ENCODE peak calls at places on chromosomes 16 and 17, in eight cellular contexts. One of them, this sample, is unnamed.

GRCh38 chr17:41539071-41539492 is 11.0 kb upstream of the KRT19 start:
- DNase-seq in A549: no peak
- DNase-seq in NCI-H460: no peak
- DNase-seq in mucosa of gallbladder: no peak
- DNase-seq in amniotic stem cell: no peak
- DNase-seq in fibroblast of mammary gland: no peak
- DNase-seq in neuronal stem cell: no peak
- DNase-seq in lower leg skin: no peak
- DNase-seq in this sample: no peak

GRCh38 chr17:3771140-3771539 is 29.8 kb downstream of the ITGAE start:
- DNase-seq in A549: no peak
- DNase-seq in NCI-H460: no peak
- DNase-seq in mucosa of gallbladder: no peak
- DNase-seq in amniotic stem cell: no peak
- DNase-seq in fibroblast of mammary gland: no peak
- DNase-seq in neuronal stem cell: no peak
- DNase-seq in lower leg skin: no peak
- DNase-seq in this sample: no peak

GRCh38 chr17:50662632-50663225 is 28.0 kb downstream of the ABCC3 start:
- DNase-seq in A549: no peak
- DNase-seq in NCI-H460: no peak
- DNase-seq in mucosa of gallbladder: no peak
- DNase-seq in amniotic stem cell: no peak
- DNase-seq in fibroblast of mammary gland: no peak
- DNase-seq in neuronal stem cell: no peak
- DNase-seq in lower leg skin: no peak
- DNase-seq in this sample: no peak

GRCh38 chr17:336110-337021 is 16.2 kb downstream of the RPH3AL start:
- DNase-seq in A549: no peak
- DNase-seq in NCI-H460: no peak
- DNase-seq in mucosa of gallbladder: peak; percentile 46
- DNase-seq in amniotic stem cell: no peak
- DNase-seq in fibroblast of mammary gland: no peak
- DNase-seq in neuronal stem cell: no peak
- DNase-seq in lower leg skin: peak; percentile 51
- DNase-seq in this sample: no peak

GRCh38 chr17:50675627-50676026 is 32.1 kb downstream of the ANKRD40 start:
- DNase-seq in A549: no peak
- DNase-seq in NCI-H460: no peak
- DNase-seq in mucosa of gallbladder: peak; percentile 54
- DNase-seq in amniotic stem cell: no peak
- DNase-seq in fibroblast of mammary gland: no peak
- DNase-seq in neuronal stem cell: no peak
- DNase-seq in lower leg skin: no peak
- DNase-seq in this sample: no peak

GRCh38 chr16:88306860-88307545 is 75.8 kb upstream of the ZNF469 start:
- DNase-seq in A549: no peak
- DNase-seq in NCI-H460: no peak
- DNase-seq in mucosa of gallbladder: peak; percentile 33
- DNase-seq in amniotic stem cell: peak; percentile 82
- DNase-seq in fibroblast of mammary gland: peak; percentile 98
- DNase-seq in neuronal stem cell: no peak
- DNase-seq in lower leg skin: no peak
- DNase-seq in this sample: peak; percentile 96

GRCh38 chr17:79183221-79184158 is 108.9 kb downstream of the ENGASE start:
- DNase-seq in A549: peak; percentile 85
- DNase-seq in NCI-H460: no peak
- DNase-seq in mucosa of gallbladder: no peak
- DNase-seq in amniotic stem cell: no peak
- DNase-seq in fibroblast of mammary gland: no peak
- DNase-seq in neuronal stem cell: peak; percentile 73
- DNase-seq in lower leg skin: no peak
- DNase-seq in this sample: no peak

GRCh38 chr16:84617068-84617630 is 729 bp downstream of the COTL1 start:
- DNase-seq in A549: no peak
- DNase-seq in NCI-H460: no peak
- DNase-seq in mucosa of gallbladder: no peak
- DNase-seq in amniotic stem cell: no peak
- DNase-seq in fibroblast of mammary gland: no peak
- DNase-seq in neuronal stem cell: no peak
- DNase-seq in lower leg skin: no peak
- DNase-seq in this sample: no peak

GRCh38 chr16:53282975-53283946 is 151.0 kb upstream of the RBL2 start:
- DNase-seq in A549: peak; percentile 58
- DNase-seq in NCI-H460: peak; percentile 45
- DNase-seq in mucosa of gallbladder: no peak
- DNase-seq in amniotic stem cell: no peak
- DNase-seq in fibroblast of mammary gland: peak; percentile 57
- DNase-seq in neuronal stem cell: peak; percentile 2
- DNase-seq in lower leg skin: no peak
- DNase-seq in this sample: peak; percentile 15

GRCh38 chr17:70608193-70608592 is 438.9 kb downstream of the KCNJ2 start:
- DNase-seq in A549: no peak
- DNase-seq in NCI-H460: no peak
- DNase-seq in mucosa of gallbladder: no peak
- DNase-seq in amniotic stem cell: no peak
- DNase-seq in fibroblast of mammary gland: no peak
- DNase-seq in neuronal stem cell: no peak
- DNase-seq in lower leg skin: no peak
- DNase-seq in this sample: no peak

GRCh38 chr16:53817117-53817516 is 113.2 kb downstream of the FTO start:
- DNase-seq in A549: peak; percentile 62
- DNase-seq in NCI-H460: peak; percentile 62
- DNase-seq in mucosa of gallbladder: no peak
- DNase-seq in amniotic stem cell: peak; percentile 77
- DNase-seq in fibroblast of mammary gland: peak; percentile 95
- DNase-seq in neuronal stem cell: no peak
- DNase-seq in lower leg skin: no peak
- DNase-seq in this sample: peak; percentile 74

GRCh38 chr17:70661342-70662222 is 492.2 kb downstream of the KCNJ2 start:
- DNase-seq in A549: peak; percentile 15
- DNase-seq in NCI-H460: no peak
- DNase-seq in mucosa of gallbladder: peak; percentile 62
- DNase-seq in amniotic stem cell: no peak
- DNase-seq in fibroblast of mammary gland: peak; percentile 22
- DNase-seq in neuronal stem cell: no peak
- DNase-seq in lower leg skin: no peak
- DNase-seq in this sample: no peak

GRCh38 chr17:77033892-77034404 is 106.8 kb upstream of the SEC14L1 start:
- DNase-seq in A549: no peak
- DNase-seq in NCI-H460: no peak
- DNase-seq in mucosa of gallbladder: no peak
- DNase-seq in amniotic stem cell: no peak
- DNase-seq in fibroblast of mammary gland: no peak
- DNase-seq in neuronal stem cell: no peak
- DNase-seq in lower leg skin: no peak
- DNase-seq in this sample: no peak

GRCh38 chr16:46972971-46973456 is 460 bp downstream of the DNAJA2 start:
- DNase-seq in A549: no peak
- DNase-seq in NCI-H460: no peak
- DNase-seq in mucosa of gallbladder: peak; percentile 12
- DNase-seq in amniotic stem cell: no peak
- DNase-seq in fibroblast of mammary gland: peak; percentile 12
- DNase-seq in neuronal stem cell: peak; percentile 26
- DNase-seq in lower leg skin: peak; percentile 21
- DNase-seq in this sample: peak; percentile 40

GRCh38 chr16:23351360-23351759 is 49.3 kb downstream of the SCNN1B start:
- DNase-seq in A549: no peak
- DNase-seq in NCI-H460: no peak
- DNase-seq in mucosa of gallbladder: no peak
- DNase-seq in amniotic stem cell: no peak
- DNase-seq in fibroblast of mammary gland: no peak
- DNase-seq in neuronal stem cell: no peak
- DNase-seq in lower leg skin: no peak
- DNase-seq in this sample: no peak

This sample was measured in SJSA1.